ENCODE peak calls at places on chromosomes 16 and 17, in eight cellular contexts. X, S, G, W, K, B, R and I are unnamed samples.

GRCh38 chr17:8503807-8504206 is 68.1 kb downstream of the NDEL1 start:
- DNase-seq in X (no peak), S (no peak), G (no peak), W (no peak), K (no peak), B (no peak), R (no peak), I (no peak)

GRCh38 chr17:75036643-75037268 is 10.0 kb downstream of the ATP5PD start:
- DNase-seq in X (no peak), S (peak; percentile 75), G (no peak), W (peak; percentile 97), K (peak; percentile 72), B (no peak), R (no peak), I (peak; percentile 89)

GRCh38 chr17:65362826-65363225 is 198.6 kb downstream of the AXIN2 start:
- DNase-seq in X (no peak), S (no peak), G (no peak), W (no peak), K (no peak), B (no peak), R (no peak), I (no peak)

GRCh38 chr17:65600518-65600917 is 39.1 kb upstream of the AXIN2 start:
- DNase-seq in X (no peak), S (no peak), G (no peak), W (no peak), K (no peak), B (no peak), R (no peak), I (no peak)

GRCh38 chr16:88561485-88562369 is 8.5 kb upstream of the ZC3H18 start:
- DNase-seq in X (peak; percentile 8), S (peak; percentile 75), G (no peak), W (peak; percentile 57), K (peak; percentile 74), B (no peak), R (peak; percentile 91), I (peak; percentile 36)

GRCh38 chr17:7556627-7557026 is 1.9 kb upstream of the TNFSF13 start:
- DNase-seq in X (no peak), S (no peak), G (no peak), W (no peak), K (no peak), B (no peak), R (no peak), I (no peak)

GRCh38 chr17:58447039-58447975 is 30.0 kb upstream of the RNF43 start:
- DNase-seq in X (peak; percentile 86), S (peak; percentile 68), G (peak; percentile 88), W (peak; percentile 92), K (peak; percentile 94), B (peak; percentile 71), R (peak; percentile 78), I (peak; percentile 95)

GRCh38 chr16:1613240-1613639 is 1.1 kb downstream of the CRAMP1 start:
- DNase-seq in X (peak; percentile 10), S (no peak), G (no peak), W (no peak), K (peak; percentile 32), B (no peak), R (no peak), I (no peak)

GRCh38 chr16:17351471-17352045 is 119.2 kb downstream of the XYLT1 start:
- DNase-seq in X (no peak), S (no peak), G (no peak), W (no peak), K (no peak), B (no peak), R (no peak), I (no peak)

DNA sequence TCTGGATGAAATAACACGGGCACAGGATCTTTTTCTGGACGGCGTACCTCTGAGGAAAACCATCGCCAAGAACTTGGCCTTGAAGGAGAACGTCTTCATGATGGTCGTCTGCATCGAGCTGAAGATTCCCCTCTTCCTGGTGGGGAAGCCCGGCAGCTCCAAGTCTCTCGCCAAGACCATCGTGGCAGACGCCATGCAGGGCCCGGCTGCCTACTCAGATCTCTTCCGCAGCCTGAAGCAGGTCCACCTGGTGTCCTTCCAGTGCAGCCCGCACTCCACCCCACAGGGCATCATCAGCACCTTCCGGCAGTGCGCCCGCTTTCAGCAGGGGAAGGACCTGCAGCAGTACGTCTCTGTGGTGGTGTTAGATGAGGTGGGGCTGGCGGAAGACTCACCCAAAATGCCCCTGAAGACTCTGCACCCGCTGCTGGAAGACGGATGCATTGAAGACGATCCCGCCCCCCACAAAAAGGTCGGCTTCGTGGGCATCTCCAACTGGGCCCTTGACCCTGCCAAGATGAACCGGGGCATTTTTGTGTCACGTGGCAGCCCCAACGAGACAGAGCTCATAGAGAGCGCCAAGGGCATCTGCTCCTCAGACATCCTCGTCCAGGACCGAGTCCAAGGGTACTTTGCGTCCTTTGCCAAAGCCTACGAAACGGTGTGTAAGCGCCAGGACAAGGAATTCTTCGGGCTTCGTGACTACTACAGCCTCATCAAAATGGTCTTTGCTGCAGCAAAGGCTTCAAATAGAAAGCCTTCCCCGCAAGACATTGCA is 68.3 kb upstream of the ENDOV start:
- DNase-seq in X (no peak), S (no peak), G (no peak), W (no peak), K (no peak), B (no peak), R (no peak), I (no peak)
- TF ChIP-seq REST in X (no peak), S (no peak), G (no peak), W (no peak), K (no peak), B (no peak), R (no peak), I (no peak)

GRCh38 chr17:66935717-66936116 is 28.8 kb upstream of the CACNG4 start:
- DNase-seq in X (no peak), S (no peak), G (no peak), W (no peak), K (no peak), B (no peak), R (no peak), I (no peak)

GRCh38 chr17:66939461-66940114 is 24.9 kb upstream of the CACNG4 start:
- DNase-seq in X (no peak), S (no peak), G (no peak), W (no peak), K (no peak), B (no peak), R (no peak), I (no peak)

GRCh38 chr17:66941249-66941648 is 23.3 kb upstream of the CACNG4 start:
- DNase-seq in X (no peak), S (no peak), G (no peak), W (no peak), K (no peak), B (no peak), R (no peak), I (no peak)

GRCh38 chr17:66941773-66942452 is 22.6 kb upstream of the CACNG4 start:
- DNase-seq in X (no peak), S (no peak), G (no peak), W (no peak), K (no peak), B (no peak), R (no peak), I (no peak)

GRCh38 chr17:66938656-66939055 is 25.9 kb upstream of the CACNG4 start:
- DNase-seq in X (no peak), S (no peak), G (no peak), W (no peak), K (no peak), B (no peak), R (no peak), I (no peak)
- TF ChIP-seq REST in X (no peak), S (no peak), G (no peak), W (no peak), K (no peak), B (no peak), R (no peak), I (no peak)

GRCh38 chr16:67110136-67110847 is 551 bp downstream of the PHAF1 start:
- DNase-seq in X (peak; percentile 89), S (no peak), G (no peak), W (no peak), K (peak; percentile 51), B (no peak), R (no peak), I (no peak)
- TF ChIP-seq REST in X (no peak), S (no peak), G (no peak), W (no peak), K (no peak), B (no peak), R (no peak), I (no peak)

GRCh38 chr17:14736631-14737030 is 435.8 kb downstream of the HS3ST3B1 start:
- DNase-seq in X (no peak), S (no peak), G (no peak), W (no peak), K (no peak), B (no peak), R (no peak), I (no peak)

GRCh38 chr17:14730821-14731220 is 429.9 kb downstream of the HS3ST3B1 start:
- DNase-seq in X (no peak), S (no peak), G (no peak), W (no peak), K (no peak), B (no peak), R (no peak), I (no peak)

GRCh38 chr17:14732211-14732610 is 431.3 kb downstream of the HS3ST3B1 start:
- DNase-seq in X (peak; percentile 1), S (no peak), G (no peak), W (no peak), K (no peak), B (no peak), R (no peak), I (no peak)

GRCh38 chr17:14725729-14726128 is 424.8 kb downstream of the HS3ST3B1 start:
- DNase-seq in X (no peak), S (no peak), G (no peak), W (no peak), K (no peak), B (no peak), R (no peak), I (no peak)

DNA sequence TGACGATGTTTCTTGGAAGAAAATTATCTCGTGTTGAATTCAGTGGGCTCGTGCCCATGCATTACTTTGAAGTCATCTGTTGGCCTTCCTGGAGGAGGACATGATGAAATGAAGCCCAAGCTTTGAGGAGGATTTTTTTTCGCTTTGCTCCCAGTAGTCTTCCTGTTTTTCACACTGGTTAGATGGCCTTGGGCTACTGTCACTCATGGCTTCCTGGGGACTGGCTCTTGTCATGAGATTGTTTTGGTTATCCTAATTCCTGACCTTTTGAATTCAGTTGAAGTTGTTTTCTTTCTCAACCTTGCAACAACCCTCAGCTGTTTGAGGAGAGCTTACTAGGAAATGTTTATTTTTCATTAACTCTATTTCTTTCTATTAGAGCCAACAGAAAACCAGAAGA is 430.7 kb downstream of the HS3ST3B1 start:
- DNase-seq in X (no peak), S (no peak), G (no peak), W (no peak), K (no peak), B (no peak), R (no peak), I (no peak)
- TF ChIP-seq REST in X (no peak), S (no peak), G (no peak), W (no peak), K (no peak), B (no peak), R (no peak), I (no peak)

GRCh38 chr16:46822270-46822669 is 8.7 kb downstream of the C16orf87 start:
- DNase-seq in X (no peak), S (no peak), G (no peak), W (no peak), K (no peak), B (no peak), R (no peak), I (no peak)
- TF ChIP-seq REST in X (no peak), S (no peak), G (no peak), W (no peak), K (no peak), B (no peak), R (no peak), I (no peak)